ENCODE peak calls at places on chromosomes 4 and X, in six cellular contexts. S, J, T, U, B and X are unnamed samples. For H3K4me1, H3K36me3 and H3K9me3, the result is how much of the 10 kb centered on the place peaks cover.

GRCh38 chr4:129561886-129562285 is 465.9 kb downstream of the C4orf33 start:
- DNase-seq in T (no peak), U (no peak), S (no peak), B (no peak), J (no peak), X (no peak)

GRCh38 chrX:7904557-7904956 is 22.7 kb downstream of the PNPLA4 start:
- DNase-seq in U (no peak), T (no peak), J (no peak), S (no peak), B (no peak), X (no peak)

GRCh38 chr4:92362002-92362401 is 58.2 kb downstream of the GRID2 start:
- DNase-seq in T (no peak), B (no peak), J (no peak), U (no peak), S (no peak), X (no peak)

GRCh38 chrX:125444659-125445058 is 125.0 kb downstream of the TEX13C start:
- DNase-seq in J (no peak), B (no peak), S (no peak), T (no peak), U (peak), X (no peak)

GRCh38 chrX:49204709-49205108 is 4.7 kb upstream of the SYP start:
- DNase-seq in J (no peak), S (no peak), B (no peak), T (no peak), U (no peak), X (no peak)

GRCh38 chrX:128365523-128365922 is 313.3 kb upstream of the ACTRT1 start:
- DNase-seq in J (no peak), B (no peak), T (no peak), S (no peak), U (no peak), X (no peak)

GRCh38 chr4:153022233-153022632 is 86.1 kb downstream of the FHDC1 start:
- DNase-seq in B (no peak), T (no peak), J (no peak), U (no peak), S (peak), X (no peak)

GRCh38 chr4:19583827-19584569 is 667.7 kb upstream of the SLIT2 start:
- DNase-seq in J (no peak), T (no peak), S (no peak), U (peak), B (no peak), X (no peak)

GRCh38 chr4:76792418-76792817 is 105.5 kb downstream of the SOWAHB start:
- DNase-seq in J (no peak), U (no peak), S (no peak), T (no peak), B (no peak), X (no peak)

GRCh38 chrX:37685452-37686347 is at the start of gene XK:
- DNase-seq in T (peak), B (no peak), U (peak), J (peak), S (peak), X (peak)

GRCh38 chrX:93422693-93423092 is 250.7 kb downstream of the NAP1L3 start:
- DNase-seq in U (no peak), J (no peak), S (no peak), B (no peak), T (no peak), X (no peak)

GRCh38 chr4:74157116-74157742 is 689 bp upstream of the MTHFD2L start:
- DNase-seq in T (no peak), J (no peak), B (no peak), S (no peak), U (no peak), X (no peak)

GRCh38 chr4:139628184-139629012 is 37.2 kb upstream of the MGST2 start:
- DNase-seq in J (no peak), T (no peak), S (peak), U (no peak), B (no peak), X (no peak)

GRCh38 chrX:84362184-84362838 is 139.9 kb downstream of the HDX start:
- DNase-seq in S (no peak), B (no peak), J (no peak), T (no peak), U (no peak), X (no peak)

GRCh38 chr4:163915896-163916295 is 421.4 kb downstream of the TMA16 start:
- DNase-seq in U (no peak), T (no peak), S (no peak), B (no peak), J (no peak), X (no peak)

GRCh38 chrX:53738370-53738909 is 51.9 kb upstream of the HUWE1 start:
- DNase-seq in J (no peak), U (no peak), B (no peak), S (no peak), T (no peak), X (no peak)

GRCh38 chr4:138107023-138107422 is 135.1 kb downstream of the SLC7A11 start:
- DNase-seq in B (no peak), S (no peak), J (no peak), T (no peak), U (no peak), X (no peak)

DNA sequence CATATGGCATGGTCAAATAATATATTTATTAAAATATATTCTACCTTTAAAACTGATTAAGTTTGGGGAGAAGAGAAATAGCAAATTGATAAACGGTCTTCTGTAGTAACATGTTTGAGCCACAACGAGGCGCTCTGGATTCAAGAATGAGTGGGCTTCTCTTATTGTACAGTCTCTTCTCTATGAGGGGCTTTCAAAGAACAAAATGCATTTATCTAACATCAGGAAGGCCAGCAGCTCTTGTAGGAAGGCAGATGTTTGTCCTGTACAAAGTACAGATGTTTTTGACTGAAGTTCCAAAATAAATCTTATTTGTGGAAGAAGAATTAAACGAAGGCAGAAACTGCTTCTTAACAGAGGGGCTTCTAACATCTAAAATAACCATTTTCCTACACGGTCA is 153.6 kb downstream of the RASL11B start:
- DNase-seq in U (peak), B (no peak), J (peak), S (no peak), T (no peak), X (no peak)
- H3K4me1 ChIP-seq in U (under half), B (under half), J (under half), S (under half), T (half or more), X (under half)

GRCh38 chr4:1233641-1234277 is 15.2 kb downstream of the CTBP1 start:
- DNase-seq in S (peak), T (peak), U (peak), J (peak), B (no peak), X (peak)
- H3K36me3 ChIP-seq in S (half or more), T (half or more), U (half or more), J (under half), B (half or more), X (under half)

GRCh38 chr4:99863-100262 is 24.4 kb upstream of the ZNF718 start:
- DNase-seq in U (no peak), T (no peak), J (no peak), S (no peak), B (no peak), X (no peak)
- H3K9me3 ChIP-seq in U (under half), T (half or more), J (under half), S (half or more), B (half or more), X (under half)

DNA sequence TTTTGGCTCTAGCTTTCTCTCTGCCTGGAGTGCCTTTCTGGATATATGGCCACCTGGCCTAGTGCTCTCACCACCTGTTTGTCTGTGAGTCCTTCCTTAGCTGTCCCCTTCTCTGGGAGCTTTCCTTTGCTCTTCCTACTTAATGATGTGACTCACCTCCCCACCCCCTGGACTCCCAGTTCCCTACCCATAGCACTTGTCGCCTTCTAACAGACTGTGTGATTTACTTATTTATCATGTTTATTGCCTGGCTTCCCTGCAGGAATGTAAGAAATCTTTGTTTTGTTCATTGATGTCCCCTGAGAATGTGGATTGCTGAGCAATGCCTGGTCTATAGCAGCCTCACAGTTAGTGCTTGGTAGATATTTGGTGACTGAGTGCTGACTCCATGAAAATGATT is 18.9 kb downstream of the ADD1 start:
- DNase-seq in S (no peak), T (no peak), J (no peak), B (no peak), U (no peak), X (no peak)
- H3K4me1 ChIP-seq in S (half or more), T (half or more), J (under half), B (half or more), U (half or more), X (under half)